ENCODE peak calls at places on chromosomes 4 and X, in ten cellular contexts. Q, X, L, B, N, U, R, E, C and O are unnamed samples.

GRCh38 chrX:153944140-153944799 is at the start of gene RENBP:
- DNase-seq in Q (peak), X (peak), L (no peak), B (no peak), N (no peak), U (no peak), R (no peak), E (peak), C (no peak), O (peak)

GRCh38 chr4:108272046-108272445 is 103.3 kb upstream of the LEF1 start:
- DNase-seq in Q (no peak), X (no peak), L (no peak), B (no peak), N (no peak), U (no peak), R (no peak), E (no peak), C (no peak), O (no peak)

GRCh38 chrX:63128509-63128908 is 222.6 kb downstream of the SPIN4 start:
- DNase-seq in Q (peak), X (peak), L (no peak), B (peak), N (no peak), U (peak), R (no peak), E (no peak), C (no peak), O (peak)

GRCh38 chr4:87121332-87122065 is 98.9 kb downstream of the KLHL8 start:
- DNase-seq in Q (no peak), X (no peak), L (no peak), B (no peak), N (no peak), U (no peak), R (no peak), E (no peak), C (peak), O (no peak)

GRCh38 chr4:71239365-71239764 is 99.5 kb upstream of the SLC4A4 start:
- DNase-seq in Q (no peak), X (no peak), L (no peak), B (no peak), N (no peak), U (no peak), R (no peak), E (no peak), C (no peak), O (no peak)

GRCh38 chr4:58665649-58666048 is 1555.5 kb upstream of the IGFBP7 start:
- DNase-seq in Q (no peak), X (no peak), L (no peak), B (no peak), N (no peak), U (no peak), R (no peak), E (no peak), C (no peak), O (no peak)

GRCh38 chr4:108619372-108620100 is 840 bp upstream of the RPL34 start:
- DNase-seq in Q (peak), X (no peak), L (no peak), B (no peak), N (no peak), U (no peak), R (no peak), E (no peak), C (no peak), O (peak)

GRCh38 chr4:37540486-37540885 is 145.7 kb downstream of the RELL1 start:
- DNase-seq in Q (no peak), X (no peak), L (no peak), B (peak), N (no peak), U (no peak), R (no peak), E (no peak), C (no peak), O (no peak)

GRCh38 chr4:177190995-177191568 is 118.6 kb upstream of the NEIL3 start:
- DNase-seq in Q (no peak), X (no peak), L (no peak), B (peak), N (no peak), U (no peak), R (no peak), E (no peak), C (no peak), O (no peak)

GRCh38 chr4:153521995-153522799 is 56.0 kb downstream of the TMEM131L start:
- DNase-seq in Q (no peak), X (no peak), L (no peak), B (no peak), N (no peak), U (no peak), R (no peak), E (no peak), C (no peak), O (peak)

GRCh38 chrX:31012509-31013025 is 59.3 kb downstream of the FTHL17 start:
- DNase-seq in Q (no peak), X (no peak), L (no peak), B (no peak), N (no peak), U (no peak), R (no peak), E (no peak), C (no peak), O (no peak)

GRCh38 chrX:123189318-123189717 is 5.2 kb downstream of the GRIA3 start:
- DNase-seq in Q (no peak), X (no peak), L (no peak), B (no peak), N (no peak), U (no peak), R (no peak), E (no peak), C (no peak), O (no peak)

GRCh38 chrX:104662694-104663093 is 96.7 kb downstream of the IL1RAPL2 start:
- DNase-seq in Q (no peak), X (no peak), L (no peak), B (no peak), N (no peak), U (no peak), R (no peak), E (no peak), C (no peak), O (no peak)

GRCh38 chrX:105636667-105637066 is 185.7 kb upstream of the NRK start:
- DNase-seq in Q (no peak), X (no peak), L (no peak), B (no peak), N (no peak), U (no peak), R (no peak), E (no peak), C (no peak), O (no peak)

GRCh38 chr4:112889619-112890294 is 159.7 kb upstream of the ANK2 start:
- DNase-seq in Q (no peak), X (no peak), L (no peak), B (peak), N (no peak), U (no peak), R (no peak), E (no peak), C (no peak), O (no peak)

GRCh38 chrX:122907375-122907774 is 276.7 kb upstream of the GRIA3 start:
- DNase-seq in Q (no peak), X (no peak), L (no peak), B (no peak), N (no peak), U (no peak), R (no peak), E (no peak), C (no peak), O (no peak)

GRCh38 chrX:121871122-121871521 is 823.7 kb downstream of the GLUD2 start:
- DNase-seq in Q (no peak), X (no peak), L (no peak), B (no peak), N (no peak), U (no peak), R (no peak), E (no peak), C (no peak), O (no peak)

GRCh38 chr4:57059890-57060716 is 50.1 kb downstream of the IGFBP7 start:
- DNase-seq in Q (no peak), X (no peak), L (no peak), B (no peak), N (no peak), U (no peak), R (no peak), E (no peak), C (no peak), O (no peak)

GRCh38 chr4:76716658-76717057 is 181.3 kb downstream of the SOWAHB start:
- DNase-seq in Q (no peak), X (no peak), L (no peak), B (no peak), N (no peak), U (no peak), R (no peak), E (no peak), C (no peak), O (no peak)

GRCh38 chrX:124529786-124530185 is 183.4 kb downstream of the SH2D1A start:
- DNase-seq in Q (no peak), X (no peak), L (no peak), B (no peak), N (no peak), U (no peak), R (no peak), E (no peak), C (no peak), O (no peak)

GRCh38 chr4:169293343-169294176 is 22.8 kb upstream of the SH3RF1 start:
- DNase-seq in Q (no peak), X (no peak), L (no peak), B (no peak), N (no peak), U (no peak), R (no peak), E (no peak), C (no peak), O (peak)

GRCh38 chr4:987689-988513 is 1.1 kb downstream of the IDUA start:
- DNase-seq in Q (no peak), X (no peak), L (no peak), B (no peak), N (no peak), U (no peak), R (no peak), E (no peak), C (no peak), O (no peak)

GRCh38 chr4:89123418-89123817 is 12.1 kb downstream of the TIGD2 start:
- DNase-seq in Q (no peak), X (no peak), L (no peak), B (no peak), N (no peak), U (no peak), R (no peak), E (no peak), C (peak), O (no peak)

GRCh38 chrX:19646298-19646697 is 131.0 kb upstream of the MAP3K15 start:
- DNase-seq in Q (no peak), X (no peak), L (no peak), B (no peak), N (no peak), U (no peak), R (no peak), E (no peak), C (no peak), O (no peak)

GRCh38 chrX:72479324-72480274 is 93.0 kb downstream of the HDAC8 start:
- DNase-seq in Q (no peak), X (no peak), L (no peak), B (no peak), N (no peak), U (no peak), R (no peak), E (no peak), C (no peak), O (no peak)

GRCh38 chrX:119784747-119785446 is 6.5 kb downstream of the RPL39 start:
- DNase-seq in Q (peak), X (peak), L (no peak), B (peak), N (no peak), U (peak), R (no peak), E (peak), C (no peak), O (peak)

GRCh38 chr4:181308476-181309170 is 934.6 kb upstream of the TENM3 start:
- DNase-seq in Q (no peak), X (no peak), L (no peak), B (no peak), N (no peak), U (no peak), R (no peak), E (no peak), C (no peak), O (no peak)

GRCh38 chr4:151689211-151689991 is 71.4 kb downstream of the GATB start:
- DNase-seq in Q (no peak), X (no peak), L (no peak), B (no peak), N (no peak), U (no peak), R (no peak), E (no peak), C (no peak), O (no peak)

GRCh38 chr4:99458911-99459447 is 23.8 kb upstream of the ADH7 start:
- DNase-seq in Q (no peak), X (no peak), L (no peak), B (peak), N (no peak), U (no peak), R (no peak), E (no peak), C (peak), O (no peak)

GRCh38 chrX:127577884-127578283 is 474.3 kb downstream of the ACTRT1 start:
- DNase-seq in Q (no peak), X (no peak), L (no peak), B (no peak), N (no peak), U (no peak), R (no peak), E (no peak), C (no peak), O (no peak)

GRCh38 chr4:133593764-133594163 is 444.7 kb downstream of the PCDH10 start:
- DNase-seq in Q (no peak), X (no peak), L (no peak), B (no peak), N (no peak), U (no peak), R (no peak), E (no peak), C (no peak), O (no peak)

GRCh38 chrX:84363674-84364073 is 138.6 kb downstream of the HDX start:
- DNase-seq in Q (no peak), X (no peak), L (no peak), B (peak), N (no peak), U (no peak), R (no peak), E (no peak), C (no peak), O (no peak)

GRCh38 chr4:186669159-186669720 is 54.4 kb downstream of the FAT1 start:
- DNase-seq in Q (no peak), X (no peak), L (no peak), B (peak), N (no peak), U (no peak), R (no peak), E (no peak), C (peak), O (no peak)

GRCh38 chrX:118988913-118989312 is 14.5 kb downstream of the LONRF3 start:
- DNase-seq in Q (no peak), X (no peak), L (no peak), B (no peak), N (no peak), U (no peak), R (no peak), E (no peak), C (no peak), O (no peak)

GRCh38 chr4:140057693-140058092 is 96.3 kb downstream of the MAML3 start:
- DNase-seq in Q (no peak), X (no peak), L (no peak), B (no peak), N (no peak), U (no peak), R (no peak), E (no peak), C (no peak), O (no peak)

DNA sequence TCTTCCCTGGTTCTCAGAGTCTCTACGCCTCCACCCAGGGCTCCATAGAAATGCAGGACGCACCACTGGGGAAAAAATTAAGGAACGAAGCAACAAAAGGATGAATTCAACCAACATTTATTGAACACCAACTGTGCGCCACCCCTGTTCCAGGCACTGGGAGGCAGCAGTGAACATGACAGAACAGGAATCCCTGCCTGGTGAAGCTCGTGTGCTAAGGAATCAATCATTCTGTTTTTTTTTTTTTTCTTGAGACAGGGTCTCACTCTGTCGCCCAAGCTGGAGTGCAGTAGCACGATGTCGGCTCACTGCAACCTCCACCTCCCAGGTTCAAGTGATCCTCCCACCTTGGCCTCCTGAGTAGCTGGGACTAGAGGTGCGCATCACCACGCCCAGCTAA is 1.9 kb upstream of the FTSJ1 start:
- DNase-seq in Q (peak), X (no peak), L (no peak), B (peak), N (no peak), U (no peak), R (no peak), E (no peak), C (no peak), O (peak)
- TF ChIP-seq CTCF in Q (peak), X (no peak), L (no peak), B (peak), N (no peak), U (no peak), R (no peak), E (peak), C (no peak), O (no peak)

GRCh38 chrX:148599404-148599803 is 99.0 kb downstream of the AFF2 start:
- DNase-seq in Q (no peak), X (no peak), L (no peak), B (no peak), N (no peak), U (no peak), R (no peak), E (no peak), C (no peak), O (no peak)

GRCh38 chrX:148600131-148600530 is 99.7 kb downstream of the AFF2 start:
- DNase-seq in Q (peak), X (no peak), L (no peak), B (no peak), N (no peak), U (no peak), R (no peak), E (no peak), C (no peak), O (no peak)

GRCh38 chrX:148600581-148600980 is 100.2 kb downstream of the AFF2 start:
- DNase-seq in Q (peak), X (no peak), L (no peak), B (no peak), N (no peak), U (no peak), R (no peak), E (no peak), C (no peak), O (no peak)

DNA sequence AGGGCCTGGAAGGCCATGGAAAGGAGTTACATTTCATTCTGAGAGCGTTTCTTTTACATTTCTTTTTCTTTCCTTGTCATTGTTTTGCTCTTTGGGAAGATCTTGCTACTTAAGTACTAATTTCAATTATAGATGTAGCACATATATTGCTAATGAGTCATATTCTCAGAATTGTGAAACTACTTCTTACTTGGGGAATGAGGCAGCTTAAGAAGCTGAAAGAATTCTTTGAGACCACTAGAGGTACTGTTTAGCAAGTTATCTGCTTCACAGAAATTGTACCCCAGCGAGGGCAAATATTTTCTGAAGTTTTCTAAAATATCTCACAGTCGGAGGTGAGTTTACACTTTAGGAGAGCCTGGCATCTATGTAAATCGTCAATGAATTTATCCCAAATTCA is 100.6 kb downstream of the AFF2 start:
- DNase-seq in Q (no peak), X (no peak), L (no peak), B (peak), N (no peak), U (no peak), R (no peak), E (no peak), C (peak), O (no peak)
- TF ChIP-seq CTCF in Q (no peak), X (no peak), L (no peak), B (peak), N (no peak), U (no peak), R (no peak), E (no peak), C (no peak), O (no peak)

GRCh38 chr4:39062094-39062493 is at the start of gene KLHL5:
- DNase-seq in Q (no peak), X (no peak), L (no peak), B (no peak), N (no peak), U (no peak), R (no peak), E (peak), C (no peak), O (no peak)

GRCh38 chr4:39062499-39062898 is 467 bp downstream of the KLHL5 start:
- DNase-seq in Q (no peak), X (no peak), L (no peak), B (no peak), N (no peak), U (no peak), R (no peak), E (no peak), C (no peak), O (no peak)

GRCh38 chr4:39066371-39066770 is 4.3 kb downstream of the KLHL5 start:
- DNase-seq in Q (no peak), X (no peak), L (no peak), B (peak), N (no peak), U (no peak), R (no peak), E (no peak), C (no peak), O (no peak)

GRCh38 chr4:39056023-39056422 is 6.0 kb upstream of the KLHL5 start:
- DNase-seq in Q (no peak), X (no peak), L (no peak), B (no peak), N (no peak), U (no peak), R (no peak), E (no peak), C (no peak), O (no peak)

DNA sequence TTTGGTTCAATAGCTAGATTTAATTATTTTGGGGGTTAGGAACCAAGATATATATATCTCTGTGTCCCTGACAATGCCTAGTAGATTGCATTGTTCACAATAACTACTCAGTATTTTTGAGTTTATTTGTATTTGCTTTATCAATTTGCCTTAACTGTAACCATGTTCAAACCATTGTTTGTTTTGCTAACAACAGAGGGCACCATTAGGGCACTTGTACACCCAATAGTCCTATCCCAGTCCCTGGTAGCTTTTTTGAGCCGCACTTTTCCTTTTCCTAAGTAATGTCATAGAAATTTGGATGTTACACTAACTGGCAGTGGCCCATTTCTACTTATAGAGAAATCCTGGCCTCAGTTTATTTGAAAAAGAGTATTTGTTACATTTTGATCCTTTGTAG is 582 bp upstream of the KLHL5 start:
- DNase-seq in Q (no peak), X (no peak), L (no peak), B (no peak), N (no peak), U (no peak), R (no peak), E (no peak), C (no peak), O (no peak)
- TF ChIP-seq CTCF in Q (no peak), X (no peak), L (no peak), B (peak), N (no peak), U (no peak), R (no peak), E (no peak), C (no peak), O (no peak)

GRCh38 chr4:105472871-105473339 is 957 bp downstream of the PPA2 start:
- DNase-seq in Q (no peak), X (no peak), L (no peak), B (no peak), N (no peak), U (no peak), R (no peak), E (no peak), C (no peak), O (peak)

GRCh38 chr4:105474110-105474518 is 252 bp upstream of the PPA2 start:
- DNase-seq in Q (no peak), X (peak), L (peak), B (peak), N (peak), U (peak), R (no peak), E (peak), C (peak), O (no peak)

GRCh38 chr4:105471566-105472176 is 2.2 kb downstream of the PPA2 start:
- DNase-seq in Q (peak), X (peak), L (peak), B (peak), N (peak), U (peak), R (no peak), E (peak), C (peak), O (peak)

GRCh38 chr4:105473340-105474109 is at the start of gene PPA2:
- DNase-seq in Q (peak), X (peak), L (peak), B (peak), N (peak), U (peak), R (peak), E (peak), C (peak), O (peak)
- TF ChIP-seq CTCF in Q (no peak), X (no peak), L (peak), B (no peak), N (peak), U (no peak), R (no peak), E (no peak), C (no peak), O (peak)

GRCh38 chr4:7698586-7698985 is 241.1 kb downstream of the AFAP1 start:
- DNase-seq in Q (no peak), X (no peak), L (no peak), B (no peak), N (peak), U (no peak), R (no peak), E (no peak), C (no peak), O (no peak)
- TF ChIP-seq CTCF in Q (no peak), X (no peak), L (no peak), B (no peak), N (no peak), U (no peak), R (no peak), E (no peak), C (no peak), O (no peak)